ENCODE peak calls at places on chromosomes 6 and 20, in ten cellular contexts. S, L, T, K, X, C, B, R, U and Q are unnamed samples.
A peak's percentile ranks its signal among the peaks of the same experiment; 100 is the strongest.

GRCh38 chr6:26330835-26331808 is 33.9 kb upstream of the BTN3A2 start:
- DNase-seq in S (peak; percentile 65), L (no peak), T (peak; percentile 74), K (peak; percentile 12), X (peak; percentile 46), C (no peak), B (peak; percentile 52), R (peak; percentile 62), U (no peak), Q (no peak)

GRCh38 chr20:22729180-22729579 is 144.8 kb upstream of the FOXA2 start:
- DNase-seq in S (no peak), L (no peak), T (peak; percentile 12), K (no peak), X (no peak), C (no peak), B (no peak), R (no peak), U (no peak), Q (no peak)

GRCh38 chr6:25962368-25963127 is at the start of gene TRIM38:
- DNase-seq in S (peak; percentile 83), L (peak; percentile 93), T (peak; percentile 93), K (peak; percentile 92), X (peak; percentile 71), C (peak; percentile 90), B (peak; percentile 84), R (peak; percentile 89), U (peak; percentile 41), Q (peak; percentile 48)

GRCh38 chr20:16013631-16014030 is 559.6 kb downstream of the KIF16B start:
- DNase-seq in S (no peak), L (no peak), T (no peak), K (no peak), X (no peak), C (no peak), B (no peak), R (no peak), U (no peak), Q (no peak)

GRCh38 chr20:38505091-38505455 is 32.4 kb downstream of the RALGAPB start:
- DNase-seq in S (no peak), L (no peak), T (no peak), K (no peak), X (no peak), C (no peak), B (no peak), R (no peak), U (no peak), Q (no peak)

GRCh38 chr6:63643862-63644261 is 8.3 kb downstream of the PHF3 start:
- DNase-seq in S (no peak), L (peak; percentile 50), T (peak; percentile 15), K (peak; percentile 8), X (peak; percentile 15), C (no peak), B (peak; percentile 63), R (peak; percentile 11), U (no peak), Q (no peak)

GRCh38 chr20:53623454-53624206 is 30.0 kb upstream of the ZNF217 start:
- DNase-seq in S (peak; percentile 68), L (peak; percentile 80), T (peak; percentile 73), K (peak; percentile 76), X (no peak), C (no peak), B (peak; percentile 79), R (peak; percentile 77), U (peak; percentile 43), Q (no peak)

GRCh38 chr6:143400258-143401059 is 50.0 kb downstream of the ADAT2 start:
- DNase-seq in S (peak; percentile 72), L (peak; percentile 23), T (no peak), K (peak; percentile 22), X (no peak), C (no peak), B (no peak), R (no peak), U (no peak), Q (no peak)

GRCh38 chr6:37126554-37126906 is 43.4 kb upstream of the PIM1 start:
- DNase-seq in S (no peak), L (no peak), T (no peak), K (no peak), X (no peak), C (no peak), B (no peak), R (no peak), U (no peak), Q (no peak)

GRCh38 chr6:118646977-118647376 is 4.4 kb downstream of the CEP85L start:
- DNase-seq in S (no peak), L (no peak), T (no peak), K (no peak), X (no peak), C (no peak), B (no peak), R (no peak), U (no peak), Q (no peak)

GRCh38 chr6:113120577-113121285 is 736.4 kb upstream of the MARCKS start:
- DNase-seq in S (peak; percentile 96), L (peak; percentile 93), T (peak; percentile 99), K (peak; percentile 99), X (no peak), C (peak; percentile 79), B (peak; percentile 99), R (peak; percentile 93), U (peak; percentile 37), Q (no peak)

GRCh38 chr20:58700121-58700780 is 7.7 kb downstream of the NPEPL1 start:
- DNase-seq in S (no peak), L (no peak), T (no peak), K (no peak), X (no peak), C (no peak), B (no peak), R (peak; percentile 78), U (peak; percentile 28), Q (no peak)

GRCh38 chr6:30325873-30326445 is 768 bp upstream of the TRIM39 start:
- DNase-seq in S (peak; percentile 68), L (no peak), T (no peak), K (no peak), X (no peak), C (peak; percentile 49), B (no peak), R (no peak), U (no peak), Q (peak; percentile 77)

GRCh38 chr6:108751851-108752732 is 96.1 kb upstream of the ARMC2 start:
- DNase-seq in S (no peak), L (no peak), T (no peak), K (no peak), X (no peak), C (no peak), B (no peak), R (no peak), U (no peak), Q (no peak)

GRCh38 chr20:63325021-63325471 is 32.1 kb downstream of the COL20A1 start:
- DNase-seq in S (no peak), L (no peak), T (no peak), K (no peak), X (no peak), C (no peak), B (no peak), R (no peak), U (no peak), Q (no peak)

GRCh38 chr6:139271056-139271455 is 20.7 kb downstream of the TXLNB start:
- DNase-seq in S (peak; percentile 36), L (no peak), T (peak; percentile 33), K (peak; percentile 40), X (peak; percentile 52), C (no peak), B (peak; percentile 92), R (peak; percentile 77), U (no peak), Q (no peak)

GRCh38 chr6:167858086-167858591 is 31.4 kb downstream of the AFDN start:
- DNase-seq in S (no peak), L (peak; percentile 59), T (peak; percentile 33), K (peak; percentile 81), X (no peak), C (no peak), B (peak; percentile 87), R (peak; percentile 51), U (no peak), Q (no peak)

GRCh38 chr6:67933278-67933677 is 701.8 kb upstream of the ADGRB3 start:
- DNase-seq in S (no peak), L (no peak), T (no peak), K (no peak), X (peak; percentile 3), C (no peak), B (no peak), R (no peak), U (no peak), Q (no peak)
- TF ChIP-seq CTCF in S (no peak), L (peak; percentile 9), T (peak; percentile 10), K (no peak), X (no peak), C (no peak), B (no peak), R (no peak), U (no peak), Q (no peak)

DNA sequence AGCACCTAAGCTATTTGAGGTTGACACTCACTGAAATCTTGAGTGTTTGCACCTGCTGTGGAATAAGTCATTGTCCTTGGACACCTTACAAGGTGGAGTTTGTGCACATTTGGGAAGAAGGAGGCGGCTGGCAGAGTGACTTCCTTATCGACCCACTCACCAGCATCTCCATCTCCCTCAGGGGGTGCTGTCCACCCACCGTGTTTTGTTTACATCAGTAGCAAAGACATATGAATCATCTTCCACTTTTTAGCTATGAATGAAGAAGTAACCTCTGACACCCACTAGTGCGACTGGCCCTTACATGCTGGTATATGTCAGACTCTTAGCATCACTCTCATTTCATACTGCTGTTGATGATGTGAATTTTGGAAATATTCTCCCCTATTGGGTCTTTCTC is 119.5 kb upstream of the SGK1 start:
- DNase-seq in S (peak; percentile 80), L (peak; percentile 49), T (peak; percentile 68), K (no peak), X (peak; percentile 40), C (no peak), B (peak; percentile 58), R (peak; percentile 75), U (no peak), Q (no peak)
- TF ChIP-seq CTCF in S (peak; percentile 15), L (no peak), T (peak; percentile 49), K (no peak), X (no peak), C (no peak), B (no peak), R (peak; percentile 26), U (no peak), Q (no peak)

GRCh38 chr6:169780571-169781091 is 29.2 kb downstream of the ERMARD start:
- DNase-seq in S (peak; percentile 82), L (peak; percentile 28), T (no peak), K (peak; percentile 33), X (no peak), C (no peak), B (peak; percentile 63), R (peak; percentile 90), U (no peak), Q (no peak)
- TF ChIP-seq CTCF in S (no peak), L (no peak), T (no peak), K (no peak), X (no peak), C (no peak), B (no peak), R (no peak), U (no peak), Q (no peak)

DNA sequence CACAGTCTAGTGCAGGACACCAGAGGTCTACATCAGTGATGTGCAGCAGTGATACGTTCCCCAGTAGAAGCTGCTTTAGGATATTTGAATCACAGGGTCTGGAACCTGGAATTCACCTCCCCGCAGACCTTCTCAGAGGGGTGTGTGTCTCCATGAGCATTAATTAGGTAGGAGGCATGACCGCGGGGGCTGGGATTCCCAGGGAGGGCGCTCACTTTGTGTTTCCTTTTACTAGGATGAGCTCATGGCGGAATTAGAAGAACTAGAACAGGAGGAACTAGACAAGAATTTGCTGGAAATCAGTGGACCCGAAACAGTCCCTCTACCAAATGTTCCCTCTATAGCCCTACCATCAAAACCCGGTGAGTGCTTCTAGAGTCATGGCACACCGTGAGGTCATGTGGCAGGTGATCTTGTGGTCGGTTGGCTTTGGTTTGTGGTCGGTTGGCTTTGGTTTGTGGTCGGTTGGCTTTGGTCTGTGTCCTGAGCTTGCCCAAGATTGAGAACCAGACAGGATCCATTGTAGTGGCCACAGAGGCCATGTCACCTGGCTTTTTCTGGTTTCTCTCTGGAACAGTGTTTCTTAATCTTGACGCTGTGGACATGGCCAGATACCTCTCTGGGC is 40.8 kb downstream of the CHMP4B start:
- DNase-seq in S (no peak), L (no peak), T (no peak), K (no peak), X (no peak), C (no peak), B (no peak), R (no peak), U (no peak), Q (no peak)
- TF ChIP-seq CTCF in S (no peak), L (no peak), T (no peak), K (no peak), X (no peak), C (no peak), B (no peak), R (no peak), U (no peak), Q (no peak)